ENCODE peak calls at places on chromosomes 2 and 18, in eight cellular contexts. I, V, B, C, O, N, L and T are unnamed samples.

GRCh38 chr2:236568068-236568921 is 1.3 kb upstream of the ACKR3 start:
- DNase-seq in I (peak), O (no peak), L (peak), B (no peak), N (peak), V (no peak), C (peak), T (no peak)

GRCh38 chr2:19746611-19747309 is 155.0 kb downstream of the TTC32 start:
- DNase-seq in N (peak), V (no peak), I (peak), C (peak), L (no peak), O (peak), B (no peak), T (no peak)

GRCh38 chr2:88590998-88591613 is 36.2 kb downstream of the EIF2AK3 start:
- DNase-seq in L (peak), V (no peak), I (peak), N (no peak), B (peak), O (peak), C (peak), T (peak)

GRCh38 chr2:193584001-193584400 is 1389.3 kb upstream of the TMEFF2 start:
- DNase-seq in N (no peak), L (peak), C (peak), V (no peak), B (no peak), I (peak), O (peak), T (no peak)

GRCh38 chr2:102396012-102396411 is 26.9 kb upstream of the IL18RAP start:
- DNase-seq in B (no peak), V (no peak), I (no peak), C (no peak), L (no peak), N (no peak), O (no peak), T (no peak)

GRCh38 chr2:35292269-35292668 is 1063.3 kb upstream of the CRIM1 start:
- DNase-seq in B (no peak), N (no peak), C (no peak), O (no peak), V (no peak), I (no peak), L (no peak), T (no peak)

GRCh38 chr2:12596771-12597170 is 120.0 kb upstream of the TRIB2 start:
- DNase-seq in I (no peak), C (no peak), V (no peak), O (no peak), L (no peak), N (no peak), B (no peak), T (no peak)

GRCh38 chr2:177543007-177543760 is 150.6 kb downstream of the AGPS start:
- DNase-seq in N (no peak), C (no peak), O (no peak), I (peak), L (no peak), V (no peak), B (peak), T (peak)

GRCh38 chr18:10317864-10318685 is 136.4 kb upstream of the APCDD1 start:
- DNase-seq in N (no peak), I (no peak), C (no peak), O (no peak), L (no peak), B (no peak), V (no peak), T (no peak)

GRCh38 chr18:22912835-22913234 is 20.3 kb upstream of the RBBP8 start:
- DNase-seq in I (peak), B (peak), N (no peak), O (no peak), L (no peak), V (no peak), C (no peak), T (no peak)

GRCh38 chr18:8538935-8539334 is 70.3 kb upstream of the RAB12 start:
- DNase-seq in V (no peak), I (no peak), L (no peak), N (no peak), C (no peak), O (no peak), B (no peak), T (no peak)

GRCh38 chr18:13605901-13606300 is 120.5 kb downstream of the FAM210A start:
- DNase-seq in B (no peak), V (no peak), I (no peak), N (no peak), L (no peak), C (no peak), O (no peak), T (no peak)

GRCh38 chr2:172783091-172783898 is 47.6 kb downstream of the RAPGEF4 start:
- DNase-seq in N (no peak), V (no peak), C (peak), B (peak), O (peak), L (no peak), I (peak), T (peak)

GRCh38 chr18:78506031-78506461 is 473.6 kb upstream of the SALL3 start:
- DNase-seq in N (no peak), O (no peak), I (no peak), C (peak), B (no peak), V (no peak), L (no peak), T (no peak)

GRCh38 chr18:79573921-79574491 is 105.6 kb upstream of the CTDP1 start:
- DNase-seq in L (no peak), C (no peak), V (no peak), N (no peak), O (no peak), I (no peak), B (no peak), T (no peak)

GRCh38 chr2:56107486-56107885 is 76.3 kb upstream of the CCDC85A start:
- DNase-seq in V (no peak), N (no peak), I (no peak), C (no peak), O (no peak), L (no peak), B (no peak), T (no peak)

GRCh38 chr2:196993617-196994016 is 67.1 kb upstream of the PGAP1 start:
- DNase-seq in I (no peak), O (no peak), L (no peak), N (no peak), B (no peak), V (no peak), C (no peak), T (no peak)

GRCh38 chr2:213316001-213316735 is 31.9 kb downstream of the SPAG16 start:
- DNase-seq in V (no peak), B (peak), C (no peak), N (no peak), L (peak), O (no peak), I (peak), T (no peak)

GRCh38 chr2:200373973-200374416 is 67.5 kb downstream of the SPATS2L start:
- DNase-seq in N (peak), C (no peak), O (no peak), V (no peak), L (no peak), I (no peak), B (no peak), T (no peak)

GRCh38 chr2:201363857-201364560 is 6.9 kb upstream of the FLACC1 start:
- DNase-seq in V (no peak), B (peak), O (peak), L (no peak), I (peak), C (peak), N (peak), T (no peak)

GRCh38 chr18:3454365-3455089 is 4.6 kb downstream of the TGIF1 start:
- DNase-seq in I (peak), O (no peak), B (no peak), C (peak), L (peak), V (peak), N (no peak), T (no peak)

GRCh38 chr2:168992591-168993349 is 38.4 kb downstream of the ABCB11 start:
- DNase-seq in O (no peak), V (no peak), C (no peak), L (no peak), I (peak), B (no peak), N (no peak), T (no peak)

GRCh38 chr2:233289590-233290424 is 17.8 kb upstream of the SAG start:
- DNase-seq in V (no peak), I (peak), B (no peak), L (no peak), C (no peak), O (no peak), N (no peak), T (no peak)

GRCh38 chr18:9526458-9526857 is 51.1 kb downstream of the RALBP1 start:
- DNase-seq in C (no peak), L (no peak), B (no peak), V (no peak), N (no peak), O (no peak), I (no peak), T (no peak)

GRCh38 chr18:10020176-10020575 is 106.4 kb downstream of the VAPA start:
- DNase-seq in I (peak), V (no peak), N (no peak), C (no peak), B (no peak), O (no peak), L (no peak), T (no peak)

GRCh38 chr2:241223211-241224067 is 35.0 kb downstream of the ANO7 start:
- DNase-seq in V (no peak), B (no peak), L (no peak), C (no peak), O (no peak), I (no peak), N (no peak), T (no peak)

GRCh38 chr2:241237047-241237446 is 48.6 kb downstream of the ANO7 start:
- DNase-seq in V (no peak), O (no peak), L (no peak), B (no peak), C (no peak), N (no peak), I (no peak), T (no peak)

GRCh38 chr2:9212661-9213411 is 6.2 kb downstream of the ASAP2 start:
- DNase-seq in B (no peak), N (no peak), V (no peak), L (no peak), O (no peak), I (no peak), C (no peak), T (no peak)

GRCh38 chr18:59266876-59267510 is 6.3 kb downstream of the RAX start:
- DNase-seq in V (no peak), B (no peak), O (no peak), C (no peak), I (no peak), N (no peak), L (no peak), T (no peak)

GRCh38 chr2:135709992-135710391 is 31.7 kb upstream of the UBXN4 start:
- DNase-seq in B (no peak), I (peak), O (peak), N (no peak), C (peak), L (peak), V (peak), T (no peak)